ENCODE peak calls at places on chromosomes 4 and X, in ten cellular contexts. X, T, W, O, R, F, Y, B, S and I are unnamed samples.

GRCh38 chrX:34927866-34928265 is 14.7 kb upstream of the FAM47B start:
- DNase-seq in X (no peak), T (no peak), W (no peak), O (peak), R (no peak), F (no peak), Y (no peak), B (no peak), S (no peak), I (no peak)

GRCh38 chrX:40068048-40068447 is 29.7 kb downstream of the BCOR start:
- DNase-seq in X (no peak), T (no peak), W (no peak), O (peak), R (peak), F (no peak), Y (no peak), B (no peak), S (no peak), I (no peak)

GRCh38 chr4:69518543-69519198 is 23.0 kb upstream of the UGT2B4 start:
- DNase-seq in X (no peak), T (no peak), W (no peak), O (no peak), R (no peak), F (no peak), Y (no peak), B (no peak), S (no peak), I (no peak)

GRCh38 chrX:2464677-2465166 is 36.1 kb downstream of the DHRSX start:
- DNase-seq in X (no peak), T (no peak), W (no peak), O (no peak), R (no peak), F (no peak), Y (no peak), B (no peak), S (no peak), I (no peak)

GRCh38 chr4:183618681-183619080 is 40.3 kb downstream of the RWDD4 start:
- DNase-seq in X (no peak), T (no peak), W (no peak), O (no peak), R (no peak), F (no peak), Y (no peak), B (no peak), S (no peak), I (no peak)

GRCh38 chrX:106862972-106863688 is 40.0 kb downstream of the RIPPLY1 start:
- DNase-seq in X (no peak), T (no peak), W (no peak), O (peak), R (peak), F (peak), Y (peak), B (peak), S (no peak), I (no peak)

GRCh38 chr4:127856485-127857447 is 23.9 kb upstream of the PLK4 start:
- DNase-seq in X (no peak), T (no peak), W (no peak), O (peak), R (peak), F (peak), Y (no peak), B (no peak), S (no peak), I (no peak)

GRCh38 chr4:2484169-2484568 is 15.3 kb downstream of the RNF4 start:
- DNase-seq in X (no peak), T (no peak), W (no peak), O (no peak), R (no peak), F (no peak), Y (no peak), B (no peak), S (no peak), I (no peak)

GRCh38 chr4:86108152-86108551 is 251.7 kb downstream of the MAPK10 start:
- DNase-seq in X (no peak), T (no peak), W (no peak), O (peak), R (peak), F (no peak), Y (no peak), B (no peak), S (no peak), I (no peak)

GRCh38 chr4:143558823-143559756 is 45.6 kb downstream of the SMARCA5 start:
- DNase-seq in X (no peak), T (no peak), W (peak), O (peak), R (peak), F (peak), Y (peak), B (peak), S (peak), I (peak)
- TF ChIP-seq CTCF in X (peak), T (no peak), W (peak), O (peak), R (peak), F (peak), Y (peak), B (no peak), S (peak), I (no peak)

DNA sequence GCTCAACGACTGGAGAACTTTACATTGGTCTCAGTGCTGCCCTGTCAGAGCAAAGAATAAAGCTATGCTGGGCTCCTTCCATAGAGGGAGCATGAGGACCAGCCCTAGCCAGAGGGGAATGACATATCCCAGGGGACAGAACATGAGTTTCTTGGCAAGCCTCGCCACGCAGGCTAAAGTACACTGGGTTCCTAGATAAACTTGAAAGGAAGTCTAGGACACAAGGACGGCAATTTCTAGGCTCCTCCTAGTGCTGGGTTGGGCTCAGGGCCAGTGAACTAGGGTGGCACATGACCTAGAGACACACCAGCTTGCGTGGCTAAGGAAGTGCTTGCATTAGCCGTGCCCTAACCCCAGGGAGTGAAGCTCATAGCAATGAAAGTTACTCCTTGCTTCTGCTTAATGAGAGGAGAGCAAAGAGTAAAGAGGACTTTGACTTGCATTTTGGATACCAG is 141.0 kb downstream of the MAB21L2 start:
- DNase-seq in X (peak), T (no peak), W (peak), O (peak), R (peak), F (no peak), Y (no peak), B (no peak), S (no peak), I (no peak)
- TF ChIP-seq CTCF in X (no peak), T (no peak), W (peak), O (no peak), R (peak), F (no peak), Y (peak), B (no peak), S (no peak), I (no peak)

GRCh38 chrX:49203536-49203935 is 3.5 kb upstream of the SYP start:
- DNase-seq in X (no peak), T (no peak), W (no peak), O (no peak), R (no peak), F (no peak), Y (no peak), B (no peak), S (no peak), I (no peak)
- TF ChIP-seq CTCF in X (no peak), T (no peak), W (no peak), O (no peak), R (no peak), F (no peak), Y (no peak), B (no peak), S (no peak), I (no peak)

GRCh38 chr4:184983660-184984356 is 34.5 kb upstream of the HELT start:
- DNase-seq in X (no peak), T (peak), W (peak), O (peak), R (peak), F (peak), Y (peak), B (peak), S (peak), I (no peak)
- TF ChIP-seq CTCF in X (no peak), T (peak), W (peak), O (peak), R (peak), F (peak), Y (peak), B (no peak), S (no peak), I (no peak)

GRCh38 chr4:891747-892146 is 40.4 kb downstream of the GAK start:
- DNase-seq in X (no peak), T (peak), W (no peak), O (no peak), R (peak), F (no peak), Y (no peak), B (peak), S (no peak), I (no peak)
- TF ChIP-seq CTCF in X (no peak), T (no peak), W (no peak), O (no peak), R (peak), F (peak), Y (no peak), B (peak), S (no peak), I (no peak)

GRCh38 chrX:69028006-69028760 is 137.1 kb downstream of the PJA1 start:
- DNase-seq in X (no peak), T (no peak), W (no peak), O (no peak), R (no peak), F (peak), Y (no peak), B (no peak), S (no peak), I (no peak)

GRCh38 chrX:69024287-69024686 is 141.0 kb downstream of the PJA1 start:
- DNase-seq in X (no peak), T (no peak), W (no peak), O (no peak), R (no peak), F (no peak), Y (peak), B (no peak), S (no peak), I (no peak)

GRCh38 chrX:69027181-69028005 is 137.9 kb downstream of the PJA1 start:
- DNase-seq in X (no peak), T (no peak), W (no peak), O (peak), R (peak), F (peak), Y (no peak), B (no peak), S (no peak), I (no peak)

GRCh38 chrX:69024931-69025330 is 140.3 kb downstream of the PJA1 start:
- DNase-seq in X (peak), T (no peak), W (peak), O (peak), R (peak), F (no peak), Y (peak), B (no peak), S (no peak), I (no peak)

DNA sequence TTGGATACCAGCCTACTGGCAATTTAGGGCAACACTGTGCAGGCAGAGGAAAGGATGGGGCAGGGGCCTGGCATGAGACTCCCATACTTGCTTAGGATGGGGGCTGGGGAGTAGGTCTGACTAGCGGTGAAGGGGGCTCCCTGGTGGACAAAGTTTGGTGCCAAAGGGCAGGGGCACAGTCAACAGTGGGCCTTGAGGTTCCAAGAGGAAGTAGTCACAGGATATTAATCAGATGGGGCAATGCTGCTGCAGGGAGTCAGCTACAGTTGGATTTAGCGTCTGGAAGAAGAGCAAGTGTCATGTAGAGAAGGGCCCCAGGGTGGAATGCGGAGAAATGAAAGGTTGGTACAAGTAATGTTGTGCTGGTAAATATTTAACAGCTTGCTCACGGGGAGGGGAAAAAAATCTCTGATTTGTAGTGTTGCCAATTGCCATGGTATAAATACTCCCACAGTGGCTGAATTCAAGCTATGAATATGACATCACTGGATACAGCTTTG is 139.4 kb downstream of the PJA1 start:
- DNase-seq in X (no peak), T (no peak), W (no peak), O (peak), R (peak), F (no peak), Y (no peak), B (no peak), S (no peak), I (no peak)
- TF ChIP-seq CTCF in X (no peak), T (no peak), W (no peak), O (peak), R (no peak), F (no peak), Y (no peak), B (no peak), S (no peak), I (no peak)

DNA sequence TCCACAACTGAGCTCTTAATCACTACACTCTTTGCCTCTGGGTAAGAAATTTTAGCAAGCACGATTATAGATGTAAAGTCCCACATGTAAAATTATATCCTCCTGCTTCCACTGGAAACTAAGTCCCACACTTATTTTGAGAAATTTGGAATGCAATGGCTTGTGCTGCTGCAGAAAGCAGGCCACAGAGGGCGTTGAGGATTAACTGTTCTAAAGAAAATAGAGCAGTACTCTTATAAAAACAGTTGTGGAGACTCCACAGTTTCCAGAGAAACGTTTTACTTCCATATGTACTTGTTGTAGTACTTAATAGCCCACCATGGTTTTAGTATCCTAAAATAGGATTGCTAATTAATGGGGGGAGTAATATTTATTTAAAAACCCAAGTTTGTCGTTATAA is 1.7 kb upstream of the CENPC start:
- DNase-seq in X (no peak), T (no peak), W (no peak), O (no peak), R (no peak), F (no peak), Y (no peak), B (no peak), S (no peak), I (no peak)
- TF ChIP-seq CTCF in X (no peak), T (no peak), W (no peak), O (no peak), R (no peak), F (no peak), Y (no peak), B (no peak), S (no peak), I (no peak)

GRCh38 chrX:133171962-133172708 is 46.0 kb downstream of the TFDP3 start:
- DNase-seq in X (no peak), T (no peak), W (no peak), O (peak), R (peak), F (no peak), Y (no peak), B (no peak), S (no peak), I (no peak)
- TF ChIP-seq CTCF in X (no peak), T (peak), W (peak), O (peak), R (peak), F (peak), Y (peak), B (no peak), S (no peak), I (no peak)